ENCODE peak calls at places on chromosome 3, in six cellular contexts. F is fibroblast of pulmonary artery, G is tibial artery, Z is activated T-cell treated with anti-CD3 and anti-CD28 coated beads for 1 hour, W is NCI-H460, H is GM19239. N is an unnamed sample.

GRCh38 chr3:94360982-94361381 is 298.1 kb downstream of the NSUN3 start:
- DNase-seq in H (no peak), G (peak; percentile 70), Z (no peak), W (no peak), F (peak; percentile 7), N (no peak)

GRCh38 chr3:128319107-128319506 is 147.6 kb downstream of the DNAJB8 start:
- DNase-seq in F (no peak), Z (no peak), W (no peak), H (no peak), G (no peak), N (no peak)

GRCh38 chr3:150370982-150371381 is 37.1 kb upstream of the TSC22D2 start:
- DNase-seq in Z (no peak), H (no peak), G (no peak), W (no peak), F (no peak), N (no peak)

GRCh38 chr3:159322322-159322939 is 520.6 kb downstream of the MFSD1 start:
- DNase-seq in W (peak; percentile 11), H (peak; percentile 20), Z (no peak), G (no peak), F (peak; percentile 28), N (peak; percentile 12)

GRCh38 chr3:171802601-171802956 is 7.7 kb downstream of the PLD1 start:
- DNase-seq in F (no peak), H (no peak), Z (no peak), G (no peak), W (no peak), N (no peak)

GRCh38 chr3:129938140-129938930 is 36.2 kb upstream of the TRH start:
- DNase-seq in F (no peak), Z (no peak), H (no peak), W (no peak), G (no peak), N (no peak)

GRCh38 chr3:74393426-74393825 is 221.0 kb downstream of the CNTN3 start:
- DNase-seq in H (no peak), F (no peak), W (no peak), G (no peak), Z (no peak), N (no peak)

GRCh38 chr3:40290396-40290795 is 19.1 kb upstream of the EIF1B start:
- DNase-seq in W (no peak), G (no peak), H (no peak), F (no peak), Z (no peak), N (no peak)

GRCh38 chr3:78610462-78611125 is 1157.2 kb downstream of the ROBO1 start:
- DNase-seq in W (no peak), H (no peak), F (no peak), Z (no peak), G (no peak), N (no peak)

GRCh38 chr3:195583831-195584542 is at the start of gene APOD:
- DNase-seq in H (no peak), F (peak; percentile 80), W (no peak), Z (no peak), G (peak; percentile 74), N (no peak)

GRCh38 chr3:123749716-123750115 is 134.4 kb downstream of the MYLK start:
- DNase-seq in Z (no peak), H (no peak), G (no peak), F (peak; percentile 94), W (no peak), N (no peak)

GRCh38 chr3:146050700-146051099 is 110.3 kb downstream of the PLOD2 start:
- DNase-seq in G (no peak), H (no peak), W (no peak), F (no peak), Z (no peak), N (no peak)

GRCh38 chr3:28279770-28280169 is 38.4 kb downstream of the CMC1 start:
- DNase-seq in G (no peak), H (no peak), W (no peak), F (no peak), Z (no peak), N (no peak)

GRCh38 chr3:36814776-36815175 is 50.4 kb upstream of the DCLK3 start:
- DNase-seq in G (no peak), F (no peak), H (no peak), Z (no peak), W (no peak), N (no peak)

GRCh38 chr3:53045107-53045783 is 628 bp downstream of the SFMBT1 start:
- DNase-seq in H (peak; percentile 92), F (peak; percentile 44), G (peak; percentile 72), W (peak; percentile 47), Z (peak; percentile 52), N (peak; percentile 30)

N was measured in SK-N-DZ.